ENCODE peak calls at places on chromosomes 3 and 15, in six cellular contexts. F is sigmoid colon; A is IMR-90; J is breast epithelium; K is AG09319; R is activated CD8-positive, alpha-beta T cell treated with anti-CD3 and anti-CD28 coated beads for 36 hours. U is an unnamed sample.

GRCh38 chr3:11178421-11178820 is 24.1 kb downstream of the HRH1 start:
- DNase-seq in F (no peak), A (no peak), J (no peak), K (no peak), R (no peak), U (no peak)

GRCh38 chr3:87313641-87314040 is 37.3 kb upstream of the POU1F1 start:
- DNase-seq in F (no peak), A (no peak), J (no peak), K (no peak), R (no peak), U (no peak)

GRCh38 chr15:88949734-88950400 is 36.7 kb upstream of the MFGE8 start:
- DNase-seq in F (no peak), A (no peak), J (no peak), K (no peak), R (no peak), U (no peak)

GRCh38 chr3:187684880-187685279 is 14.7 kb upstream of the SST start:
- DNase-seq in F (no peak), A (peak; percentile 24), J (no peak), K (no peak), R (no peak), U (no peak)

GRCh38 chr3:31981206-31982181 is at the start of the genes OSBPL10 and ZNF860:
- DNase-seq in F (peak; percentile 96), A (peak; percentile 92), J (peak; percentile 77), K (peak; percentile 86), R (peak; percentile 23), U (no peak)

GRCh38 chr15:52171807-52172206 is 19.4 kb downstream of the GNB5 start:
- DNase-seq in F (no peak), A (no peak), J (no peak), K (no peak), R (no peak), U (no peak)

GRCh38 chr3:43366880-43367279 is 80.5 kb downstream of the SNRK start:
- DNase-seq in F (no peak), A (no peak), J (no peak), K (no peak), R (no peak), U (no peak)

GRCh38 chr3:14452676-14453367 is 50.4 kb downstream of the SLC6A6 start:
- DNase-seq in F (peak; percentile 98), A (peak; percentile 98), J (peak; percentile 90), K (peak; percentile 97), R (no peak), U (peak; percentile 76)

GRCh38 chr3:41881233-41881821 is 80.6 kb downstream of the ULK4 start:
- DNase-seq in F (no peak), A (peak; percentile 48), J (no peak), K (peak; percentile 0), R (peak; percentile 2), U (no peak)

GRCh38 chr3:17357035-17357710 is 385.3 kb downstream of the TBC1D5 start:
- DNase-seq in F (no peak), A (no peak), J (no peak), K (no peak), R (no peak), U (no peak)

GRCh38 chr3:31668258-31668657 is 135.5 kb downstream of the STT3B start:
- DNase-seq in F (no peak), A (no peak), J (no peak), K (no peak), R (no peak), U (no peak)

GRCh38 chr3:39101022-39101689 is 6.3 kb downstream of the GORASP1 start:
- DNase-seq in F (no peak), A (peak; percentile 26), J (no peak), K (no peak), R (peak; percentile 62), U (no peak)
- TF ChIP-seq CTCF in F (peak; percentile 35), A (peak; percentile 62), J (peak; percentile 13), K (peak; percentile 59), R (peak; percentile 85), U (peak; percentile 83)

GRCh38 chr15:37789392-37789776 is 145.1 kb upstream of the TMCO5A start:
- DNase-seq in F (no peak), A (no peak), J (no peak), K (no peak), R (no peak), U (no peak)
- TF ChIP-seq CTCF in F (no peak), A (no peak), J (no peak), K (no peak), R (no peak), U (no peak)

GRCh38 chr3:27486328-27486727 is 2.1 kb upstream of the SLC4A7 start:
- DNase-seq in F (no peak), A (no peak), J (no peak), K (no peak), R (no peak), U (no peak)

GRCh38 chr3:27487383-27487782 is 3.2 kb upstream of the SLC4A7 start:
- DNase-seq in F (no peak), A (peak; percentile 59), J (no peak), K (no peak), R (no peak), U (no peak)

GRCh38 chr3:27485853-27486252 is 1.7 kb upstream of the SLC4A7 start:
- DNase-seq in F (no peak), A (no peak), J (no peak), K (no peak), R (no peak), U (no peak)

GRCh38 chr3:27483117-27484001 is 825 bp downstream of the SLC4A7 start:
- DNase-seq in F (peak; percentile 85), A (peak; percentile 81), J (peak; percentile 40), K (peak; percentile 48), R (peak; percentile 43), U (no peak)

GRCh38 chr3:27484002-27484844 is at the start of gene SLC4A7:
- DNase-seq in F (peak; percentile 99), A (peak; percentile 94), J (peak; percentile 96), K (peak; percentile 93), R (peak; percentile 98), U (peak; percentile 83)
- TF ChIP-seq CTCF in F (no peak), A (no peak), J (no peak), K (no peak), R (no peak), U (no peak)

DNA sequence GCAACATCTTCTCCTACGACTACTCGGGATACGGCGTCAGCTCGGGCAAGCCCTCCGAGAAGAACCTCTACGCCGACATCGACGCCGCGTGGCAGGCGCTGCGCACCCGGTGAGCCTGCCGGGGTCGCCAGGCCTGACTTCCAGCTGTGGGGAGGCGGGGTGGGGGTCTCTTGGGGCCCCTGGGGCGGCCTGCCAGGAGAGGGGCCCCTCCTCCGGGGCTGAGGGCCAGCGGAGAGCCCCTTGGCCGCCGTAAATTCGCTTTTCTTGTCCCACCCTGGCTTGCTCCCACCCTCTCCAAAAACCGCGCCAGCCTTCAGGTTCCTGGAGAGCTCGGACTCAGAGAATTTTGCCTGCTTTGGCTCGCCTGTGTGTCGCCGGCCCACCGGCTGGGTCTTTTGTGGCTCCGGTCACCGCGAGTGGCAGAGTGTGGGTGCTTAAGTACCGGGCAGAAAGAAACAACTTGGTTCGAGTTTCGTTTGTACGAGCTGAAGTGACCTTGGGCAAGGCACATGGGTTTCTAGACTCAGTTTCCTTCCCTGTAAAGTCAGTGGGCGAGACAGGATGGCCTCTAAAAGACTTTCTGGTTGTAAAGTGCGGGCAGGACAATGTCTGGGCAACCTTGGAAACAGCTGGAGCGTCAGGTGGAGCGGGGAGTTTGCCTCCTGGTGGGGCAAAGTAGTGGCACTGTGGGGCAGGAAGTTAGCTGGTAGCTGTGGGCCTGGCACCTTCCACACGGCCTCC is 971 bp downstream of the ABHD17C start:
- DNase-seq in F (no peak), A (no peak), J (peak; percentile 20), K (no peak), R (peak; percentile 28), U (no peak)
- TF ChIP-seq CTCF in F (peak; percentile 32), A (peak; percentile 29), J (peak; percentile 22), K (peak; percentile 44), R (peak; percentile 46), U (peak; percentile 43)

DNA sequence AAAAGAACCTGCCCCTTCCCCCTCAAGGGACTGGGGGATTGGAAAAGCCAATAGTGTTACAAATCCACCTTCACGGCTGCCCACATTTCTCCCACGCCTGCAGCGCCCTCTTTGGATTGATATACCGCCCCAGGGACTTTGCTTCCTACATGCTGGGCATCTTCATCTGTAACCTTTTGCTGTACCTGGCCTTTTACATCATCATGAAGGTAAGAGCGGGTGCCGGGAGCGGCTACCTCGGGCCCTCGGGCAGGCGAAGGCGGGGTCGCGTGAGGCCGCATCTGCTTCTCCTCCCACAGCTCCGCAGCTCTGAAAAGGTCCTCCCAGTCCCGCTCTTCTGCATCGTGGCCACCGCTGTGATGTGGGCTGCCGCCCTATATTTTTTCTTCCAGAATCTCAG is 73.1 kb downstream of the USF3 start:
- DNase-seq in F (no peak), A (no peak), J (no peak), K (no peak), R (no peak), U (no peak)
- TF ChIP-seq CTCF in F (no peak), A (no peak), J (no peak), K (no peak), R (no peak), U (peak; percentile 33)

DNA sequence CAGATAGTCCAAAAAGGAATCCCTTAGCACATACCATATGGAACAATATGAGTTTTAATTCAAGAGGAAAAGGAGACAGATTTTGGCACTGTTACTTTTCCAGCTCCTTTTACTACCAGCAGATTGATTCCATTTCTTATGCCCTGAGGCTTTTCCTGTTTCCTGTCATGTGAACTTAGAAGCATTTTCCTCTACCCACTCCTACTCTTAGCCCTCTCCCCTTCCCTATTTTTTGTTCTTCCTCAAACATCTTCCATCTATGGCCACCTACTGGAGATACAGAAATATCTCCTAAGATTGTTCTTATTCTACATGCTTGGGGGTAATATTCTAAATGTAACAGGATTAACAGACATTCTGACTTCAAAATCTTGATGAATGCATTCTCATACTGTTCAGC is 207.8 kb downstream of the CHST2 start:
- DNase-seq in F (no peak), A (no peak), J (no peak), K (no peak), R (no peak), U (no peak)
- TF ChIP-seq CTCF in F (no peak), A (no peak), J (no peak), K (peak; percentile 18), R (no peak), U (peak; percentile 38)

U was measured in retinal pigment epithelial cell.